ENCODE peak calls at places on chromosome 18, in six cellular contexts. One of them, this sample, is unnamed.

GRCh38 chr18:58788971-58789797 is 75.5 kb upstream of the ZNF532 start:
- DNase-seq in NB4: no peak
- DNase-seq in AG10803: peak
- DNase-seq in cardiac fibroblast: peak
- DNase-seq in hepatocyte: peak
- DNase-seq in kidney epithelial cell: no peak
- DNase-seq in this sample: peak

GRCh38 chr18:3368193-3368592 is 81.8 kb upstream of the TGIF1 start:
- DNase-seq in NB4: no peak
- DNase-seq in AG10803: peak
- DNase-seq in cardiac fibroblast: peak
- DNase-seq in hepatocyte: no peak
- DNase-seq in kidney epithelial cell: no peak
- DNase-seq in this sample: peak

GRCh38 chr18:8073167-8073566 is 506.1 kb downstream of the PTPRM start:
- DNase-seq in NB4: no peak
- DNase-seq in AG10803: no peak
- DNase-seq in cardiac fibroblast: no peak
- DNase-seq in hepatocyte: no peak
- DNase-seq in kidney epithelial cell: no peak
- DNase-seq in this sample: no peak

GRCh38 chr18:5296706-5297320 is 1.3 kb upstream of the ZBTB14 start:
- DNase-seq in NB4: peak
- DNase-seq in AG10803: peak
- DNase-seq in cardiac fibroblast: peak
- DNase-seq in hepatocyte: peak
- DNase-seq in kidney epithelial cell: peak
- DNase-seq in this sample: peak

GRCh38 chr18:25621144-25621543 is 269.2 kb upstream of the ZNF521 start:
- DNase-seq in NB4: no peak
- DNase-seq in AG10803: no peak
- DNase-seq in cardiac fibroblast: no peak
- DNase-seq in hepatocyte: no peak
- DNase-seq in kidney epithelial cell: no peak
- DNase-seq in this sample: no peak

GRCh38 chr18:51731070-51731469 is 533.6 kb upstream of the MEX3C start:
- DNase-seq in NB4: no peak
- DNase-seq in AG10803: no peak
- DNase-seq in cardiac fibroblast: no peak
- DNase-seq in hepatocyte: no peak
- DNase-seq in kidney epithelial cell: no peak
- DNase-seq in this sample: no peak

GRCh38 chr18:22346342-22346967 is 71.3 kb downstream of the CTAGE1 start:
- DNase-seq in NB4: no peak
- DNase-seq in AG10803: peak
- DNase-seq in cardiac fibroblast: peak
- DNase-seq in hepatocyte: peak
- DNase-seq in kidney epithelial cell: peak
- DNase-seq in this sample: peak

GRCh38 chr18:50128506-50129271 is 66.3 kb downstream of the MYO5B start:
- DNase-seq in NB4: no peak
- DNase-seq in AG10803: no peak
- DNase-seq in cardiac fibroblast: no peak
- DNase-seq in hepatocyte: peak
- DNase-seq in kidney epithelial cell: no peak
- DNase-seq in this sample: no peak

GRCh38 chr18:36212301-36212977 is 25.1 kb downstream of the MOCOS start:
- DNase-seq in NB4: no peak
- DNase-seq in AG10803: peak
- DNase-seq in cardiac fibroblast: peak
- DNase-seq in hepatocyte: no peak
- DNase-seq in kidney epithelial cell: no peak
- DNase-seq in this sample: no peak

GRCh38 chr18:5294113-5294617 is 1.4 kb downstream of the ZBTB14 start:
- DNase-seq in NB4: no peak
- DNase-seq in AG10803: peak
- DNase-seq in cardiac fibroblast: peak
- DNase-seq in hepatocyte: peak
- DNase-seq in kidney epithelial cell: no peak
- DNase-seq in this sample: no peak

GRCh38 chr18:9428301-9428706 is 47.0 kb upstream of the RALBP1 start:
- DNase-seq in NB4: no peak
- DNase-seq in AG10803: no peak
- DNase-seq in cardiac fibroblast: no peak
- DNase-seq in hepatocyte: no peak
- DNase-seq in kidney epithelial cell: no peak
- DNase-seq in this sample: no peak

GRCh38 chr18:1062592-1062991 is 157.9 kb downstream of the ADCYAP1 start:
- DNase-seq in NB4: no peak
- DNase-seq in AG10803: peak
- DNase-seq in cardiac fibroblast: peak
- DNase-seq in hepatocyte: no peak
- DNase-seq in kidney epithelial cell: no peak
- DNase-seq in this sample: no peak

GRCh38 chr18:38422216-38422615 is 856.6 kb upstream of the CELF4 start:
- DNase-seq in NB4: no peak
- DNase-seq in AG10803: no peak
- DNase-seq in cardiac fibroblast: no peak
- DNase-seq in hepatocyte: no peak
- DNase-seq in kidney epithelial cell: no peak
- DNase-seq in this sample: no peak

GRCh38 chr18:38427736-38428135 is 862.1 kb upstream of the CELF4 start:
- DNase-seq in NB4: no peak
- DNase-seq in AG10803: no peak
- DNase-seq in cardiac fibroblast: no peak
- DNase-seq in hepatocyte: no peak
- DNase-seq in kidney epithelial cell: no peak
- DNase-seq in this sample: no peak

DNA sequence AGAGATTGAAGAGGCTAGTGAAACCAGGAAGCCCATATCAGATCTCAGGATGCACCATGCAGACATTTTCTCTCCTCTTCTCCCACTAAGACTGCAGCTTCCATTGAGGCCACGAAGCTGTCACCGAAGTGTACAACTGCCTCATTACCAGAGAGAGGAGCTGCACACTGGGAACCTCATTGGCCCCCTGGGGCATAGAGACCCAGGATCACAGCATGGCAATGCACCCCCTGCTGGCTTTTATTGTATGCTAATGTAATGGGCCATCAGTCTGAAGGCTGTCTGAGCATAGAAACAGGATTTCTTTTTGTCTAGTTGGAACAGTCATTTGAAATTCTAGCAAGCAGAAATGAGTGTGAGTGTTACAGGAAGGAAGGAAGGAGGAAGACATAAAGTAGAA is 861.6 kb upstream of the CELF4 start:
- DNase-seq in NB4: peak
- DNase-seq in AG10803: no peak
- DNase-seq in cardiac fibroblast: no peak
- DNase-seq in hepatocyte: no peak
- DNase-seq in kidney epithelial cell: no peak
- DNase-seq in this sample: no peak
- TF ChIP-seq CTCF in NB4: peak
- TF ChIP-seq CTCF in AG10803: no peak
- TF ChIP-seq CTCF in cardiac fibroblast: no peak
- TF ChIP-seq CTCF in hepatocyte: no peak
- TF ChIP-seq CTCF in kidney epithelial cell: no peak
- TF ChIP-seq CTCF in this sample: no peak

GRCh38 chr18:69367104-69367503 is 33.6 kb upstream of the DOK6 start:
- DNase-seq in NB4: no peak
- DNase-seq in AG10803: no peak
- DNase-seq in cardiac fibroblast: no peak
- DNase-seq in hepatocyte: no peak
- DNase-seq in kidney epithelial cell: no peak
- DNase-seq in this sample: no peak

GRCh38 chr18:69365658-69366057 is 35.0 kb upstream of the DOK6 start:
- DNase-seq in NB4: no peak
- DNase-seq in AG10803: no peak
- DNase-seq in cardiac fibroblast: no peak
- DNase-seq in hepatocyte: no peak
- DNase-seq in kidney epithelial cell: no peak
- DNase-seq in this sample: no peak
- TF ChIP-seq CTCF in NB4: no peak
- TF ChIP-seq CTCF in AG10803: no peak
- TF ChIP-seq CTCF in cardiac fibroblast: no peak
- TF ChIP-seq CTCF in hepatocyte: no peak
- TF ChIP-seq CTCF in kidney epithelial cell: no peak
- TF ChIP-seq CTCF in this sample: no peak

GRCh38 chr18:12088096-12088495 is 5.5 kb upstream of the ANKRD62 start:
- DNase-seq in NB4: no peak
- DNase-seq in AG10803: no peak
- DNase-seq in cardiac fibroblast: no peak
- DNase-seq in hepatocyte: no peak
- DNase-seq in kidney epithelial cell: no peak
- DNase-seq in this sample: no peak

GRCh38 chr18:12088731-12089375 is 4.8 kb upstream of the ANKRD62 start:
- DNase-seq in NB4: no peak
- DNase-seq in AG10803: no peak
- DNase-seq in cardiac fibroblast: no peak
- DNase-seq in hepatocyte: no peak
- DNase-seq in kidney epithelial cell: no peak
- DNase-seq in this sample: no peak

GRCh38 chr18:12093520-12094257 is at the start of gene ANKRD62:
- DNase-seq in NB4: no peak
- DNase-seq in AG10803: no peak
- DNase-seq in cardiac fibroblast: no peak
- DNase-seq in hepatocyte: no peak
- DNase-seq in kidney epithelial cell: no peak
- DNase-seq in this sample: no peak

GRCh38 chr18:12092398-12093229 is 1.0 kb upstream of the ANKRD62 start:
- DNase-seq in NB4: peak
- DNase-seq in AG10803: no peak
- DNase-seq in cardiac fibroblast: no peak
- DNase-seq in hepatocyte: peak
- DNase-seq in kidney epithelial cell: no peak
- DNase-seq in this sample: no peak

DNA sequence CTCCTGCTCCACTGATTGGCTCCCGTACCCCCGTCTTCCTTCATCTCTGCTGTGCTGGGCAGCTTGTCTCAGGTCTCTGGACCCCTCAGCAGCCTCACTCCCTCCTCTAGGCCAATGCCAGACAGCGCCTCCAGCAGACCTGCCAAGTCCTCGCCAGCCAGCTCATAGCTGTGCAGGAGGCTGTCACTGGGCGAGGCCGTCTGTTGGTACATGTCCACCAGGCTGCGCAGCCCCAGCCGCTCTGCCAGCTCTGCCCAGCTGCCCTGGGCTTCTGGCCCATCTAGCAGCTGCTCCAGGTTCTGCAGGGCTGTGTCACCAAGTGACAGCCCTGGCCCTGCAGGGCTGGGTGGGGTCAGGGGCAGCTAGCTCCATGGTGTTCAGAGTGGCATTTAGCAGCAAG is 1.9 kb upstream of the ANKRD62 start:
- DNase-seq in NB4: no peak
- DNase-seq in AG10803: no peak
- DNase-seq in cardiac fibroblast: no peak
- DNase-seq in hepatocyte: no peak
- DNase-seq in kidney epithelial cell: no peak
- DNase-seq in this sample: no peak
- TF ChIP-seq CTCF in NB4: no peak
- TF ChIP-seq CTCF in AG10803: no peak
- TF ChIP-seq CTCF in cardiac fibroblast: no peak
- TF ChIP-seq CTCF in hepatocyte: no peak
- TF ChIP-seq CTCF in kidney epithelial cell: no peak
- TF ChIP-seq CTCF in this sample: no peak

GRCh38 chr18:40938615-40939014 is 1016.4 kb upstream of the PIK3C3 start:
- DNase-seq in NB4: no peak
- DNase-seq in AG10803: no peak
- DNase-seq in cardiac fibroblast: no peak
- DNase-seq in hepatocyte: no peak
- DNase-seq in kidney epithelial cell: no peak
- DNase-seq in this sample: no peak

GRCh38 chr18:40939636-40940035 is 1015.4 kb upstream of the PIK3C3 start:
- DNase-seq in NB4: no peak
- DNase-seq in AG10803: no peak
- DNase-seq in cardiac fibroblast: no peak
- DNase-seq in hepatocyte: no peak
- DNase-seq in kidney epithelial cell: no peak
- DNase-seq in this sample: no peak

GRCh38 chr18:40932862-40933261 is 1022.2 kb upstream of the PIK3C3 start:
- DNase-seq in NB4: no peak
- DNase-seq in AG10803: no peak
- DNase-seq in cardiac fibroblast: no peak
- DNase-seq in hepatocyte: no peak
- DNase-seq in kidney epithelial cell: no peak
- DNase-seq in this sample: no peak

GRCh38 chr18:40937386-40937785 is 1017.6 kb upstream of the PIK3C3 start:
- DNase-seq in NB4: no peak
- DNase-seq in AG10803: no peak
- DNase-seq in cardiac fibroblast: no peak
- DNase-seq in hepatocyte: no peak
- DNase-seq in kidney epithelial cell: no peak
- DNase-seq in this sample: no peak

DNA sequence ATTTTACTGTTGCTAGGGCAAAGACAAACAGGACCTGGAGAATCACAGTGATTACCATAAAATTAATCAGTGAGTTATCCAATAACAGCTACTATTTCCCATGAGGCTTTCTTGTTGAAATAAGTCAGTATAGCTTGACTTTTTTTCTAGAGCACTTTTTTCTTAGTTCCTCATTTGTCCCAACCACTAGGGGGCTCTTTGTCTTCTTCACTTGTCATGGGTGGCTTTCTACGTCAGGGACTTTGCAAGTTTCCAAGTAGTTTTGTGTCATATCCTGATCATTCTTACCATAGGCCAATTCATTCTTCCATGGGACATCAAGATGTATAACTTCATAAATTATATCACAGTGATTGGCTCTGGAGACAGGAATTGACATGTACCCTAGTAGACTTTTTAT is 1019.6 kb upstream of the PIK3C3 start:
- DNase-seq in NB4: peak
- DNase-seq in AG10803: peak
- DNase-seq in cardiac fibroblast: peak
- DNase-seq in hepatocyte: peak
- DNase-seq in kidney epithelial cell: no peak
- DNase-seq in this sample: peak
- TF ChIP-seq CTCF in NB4: peak
- TF ChIP-seq CTCF in AG10803: peak
- TF ChIP-seq CTCF in cardiac fibroblast: peak
- TF ChIP-seq CTCF in hepatocyte: peak
- TF ChIP-seq CTCF in kidney epithelial cell: peak
- TF ChIP-seq CTCF in this sample: peak

GRCh38 chr18:35029770-35030169 is 11.4 kb upstream of the MAPRE2 start:
- DNase-seq in NB4: no peak
- DNase-seq in AG10803: no peak
- DNase-seq in cardiac fibroblast: peak
- DNase-seq in hepatocyte: no peak
- DNase-seq in kidney epithelial cell: no peak
- DNase-seq in this sample: no peak
- TF ChIP-seq CTCF in NB4: no peak
- TF ChIP-seq CTCF in AG10803: peak
- TF ChIP-seq CTCF in cardiac fibroblast: peak
- TF ChIP-seq CTCF in hepatocyte: no peak
- TF ChIP-seq CTCF in kidney epithelial cell: no peak
- TF ChIP-seq CTCF in this sample: peak